ENCODE peak calls at places on chromosomes 11 and 22, in six cellular contexts. Q is psoas muscle, Y is lung, T is spleen, P is SJSA1, V is heart left ventricle. Z is an unnamed sample.
A peak's percentile ranks its signal among the peaks of the same experiment; 100 is the strongest.

GRCh38 chr11:38089728-38090127 is 1491.7 kb upstream of the RAG2 start:
- DNase-seq in P (no peak), V (no peak), T (no peak), Y (no peak), Q (no peak), Z (no peak)

GRCh38 chr11:27234043-27234668 is 128.9 kb downstream of the CCDC34 start:
- DNase-seq in V (peak; percentile 70), Y (no peak), Q (peak; percentile 52), T (peak; percentile 73), P (peak; percentile 79), Z (peak; percentile 71)

GRCh38 chr22:46267431-46268279 is at the start of gene TTC38:
- DNase-seq in T (peak; percentile 94), V (peak; percentile 97), Y (peak; percentile 92), Q (peak; percentile 97), P (peak; percentile 81), Z (peak; percentile 92)

GRCh38 chr11:126355324-126355925 is at the start of gene ST3GAL4:
- DNase-seq in Q (peak; percentile 77), T (peak; percentile 95), V (peak; percentile 90), Y (peak; percentile 82), P (peak; percentile 52), Z (peak; percentile 90)

GRCh38 chr22:22720724-22721261 is 76.4 kb downstream of the GGTLC2 start:
- DNase-seq in Y (no peak), Q (no peak), T (no peak), P (no peak), V (no peak), Z (no peak)

GRCh38 chr22:50011447-50012200 is 941 bp downstream of the IL17REL start:
- DNase-seq in P (no peak), Q (no peak), V (no peak), Y (no peak), T (no peak), Z (no peak)

GRCh38 chr22:30028731-30029130 is 51.5 kb upstream of the HORMAD2 start:
- DNase-seq in V (no peak), P (no peak), T (no peak), Y (no peak), Q (no peak), Z (no peak)

GRCh38 chr11:27423125-27423524 is 49.5 kb downstream of the LGR4 start:
- DNase-seq in Y (no peak), T (no peak), V (peak; percentile 56), P (no peak), Q (peak; percentile 53), Z (peak; percentile 34)

GRCh38 chr11:35845860-35846259 is 98.0 kb upstream of the LDLRAD3 start:
- DNase-seq in T (no peak), Q (no peak), V (no peak), Y (no peak), P (no peak), Z (no peak)

GRCh38 chr11:112655386-112655785 is 305.8 kb upstream of the NCAM1 start:
- DNase-seq in Y (peak; percentile 47), Q (peak; percentile 77), T (no peak), P (no peak), V (peak; percentile 90), Z (peak; percentile 77)

GRCh38 chr11:123480290-123480815 is 50.3 kb downstream of the GRAMD1B start:
- DNase-seq in Y (no peak), P (no peak), V (no peak), T (no peak), Q (no peak), Z (no peak)

GRCh38 chr11:121890377-121890776 is 225.6 kb downstream of the BLID start:
- DNase-seq in Y (no peak), P (no peak), V (no peak), Q (no peak), T (no peak), Z (peak; percentile 66)

GRCh38 chr11:65422104-65422632 is 430 bp upstream of the NEAT1 start:
- DNase-seq in Q (peak; percentile 99), T (peak; percentile 99), V (peak; percentile 99), Y (peak; percentile 98), P (peak; percentile 99), Z (peak; percentile 99)

GRCh38 chr11:96021901-96022650 is 98.2 kb upstream of the MTMR2 start:
- DNase-seq in P (no peak), Q (no peak), T (no peak), V (no peak), Y (no peak), Z (no peak)

GRCh38 chr11:64331569-64332371 is 8.2 kb upstream of the CCDC88B start:
- DNase-seq in Q (peak; percentile 82), V (peak; percentile 83), Y (peak; percentile 92), T (peak; percentile 92), P (peak; percentile 68), Z (no peak)

GRCh38 chr22:38261478-38261803 is 11.4 kb downstream of the TMEM184B start:
- DNase-seq in T (no peak), Q (no peak), P (no peak), Y (no peak), V (no peak), Z (no peak)
- H3K4me3 ChIP-seq in T (no peak overlapping the region), Q (no peak overlapping the region), P (no peak overlapping the region), Y (no peak overlapping the region), V (peak overlapping the region; percentile 18), Z (no peak overlapping the region)

GRCh38 chr11:77093987-77094840 is 8.4 kb upstream of the OMP start:
- DNase-seq in V (peak; percentile 10), Q (peak; percentile 9), P (no peak), Y (no peak), T (peak; percentile 58), Z (peak; percentile 51)
- H3K4me1 ChIP-seq in V (no peaks in the 10 kb centered on the region), Q (no peaks in the 10 kb centered on the region), P (no peaks in the 10 kb centered on the region), Y (no peaks in the 10 kb centered on the region), T (peaks cover 8% of the 10 kb centered on the region), Z (no peaks in the 10 kb centered on the region)

GRCh38 chr11:9568161-9568853 is 5.2 kb upstream of the WEE1 start:
- DNase-seq in P (no peak), T (no peak), Q (no peak), Y (no peak), V (no peak), Z (no peak)
- H3K4me3 ChIP-seq in P (no peak overlapping the region), T (no peak overlapping the region), Q (no peak overlapping the region), Y (no peak overlapping the region), V (peak overlapping the region; percentile 40), Z (peak overlapping the region; percentile 9)

DNA sequence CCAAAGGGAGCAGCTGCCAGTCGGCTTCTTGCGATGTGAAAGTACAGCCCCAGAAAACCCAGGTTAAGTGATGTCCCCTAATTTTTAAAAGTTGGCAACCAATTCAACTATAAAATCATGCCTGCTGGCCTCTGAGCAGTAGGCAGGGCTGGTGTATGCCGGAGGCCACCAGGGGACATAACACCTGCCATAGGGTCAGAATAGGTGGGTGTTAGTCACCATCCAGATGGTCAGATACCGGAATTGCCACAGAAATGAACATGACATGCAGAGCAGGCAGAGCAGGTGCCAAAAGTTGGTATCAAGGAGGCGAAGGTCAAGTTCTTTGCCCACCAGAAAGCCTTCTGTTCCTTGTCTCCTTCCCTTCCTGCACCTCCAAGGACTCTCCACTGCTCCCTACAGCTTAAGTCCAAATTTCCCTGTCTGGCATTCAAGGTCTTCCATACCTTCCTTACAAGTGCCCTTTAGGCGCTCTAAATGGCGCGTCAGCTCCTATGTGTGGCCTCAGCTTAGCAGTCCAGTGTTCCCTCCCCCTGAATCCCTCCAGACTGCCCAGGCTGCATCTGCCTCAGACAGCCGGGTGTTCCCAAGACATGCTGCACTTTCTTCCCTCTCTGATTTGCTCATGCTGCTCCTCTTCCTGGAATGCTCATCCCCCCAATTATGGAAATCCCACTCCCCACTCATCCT is 45.1 kb downstream of the PTPRJ start:
- DNase-seq in Y (no peak), V (no peak), P (no peak), T (peak; percentile 56), Q (no peak), Z (no peak)
- H3K4me1 ChIP-seq in Y (peaks cover 9% of the 10 kb centered on the region), V (no peaks in the 10 kb centered on the region), P (peaks cover 11% of the 10 kb centered on the region), T (peaks cover 99% of the 10 kb centered on the region), Q (peaks cover 29% of the 10 kb centered on the region), Z (no peaks in the 10 kb centered on the region)